ENCODE peak calls at places on chromosome 18, in seven cellular contexts. One of them, this sample, is unnamed.

GRCh38 chr18:65363911-65364632 is 386.7 kb upstream of the CDH7 start:
- DNase-seq in stimulated activated CD4-positive, alpha-beta T cell treated with anti-CD3 and anti-CD28 coated beads, Interleukin-1b, Interleukin-23, amount 100 ng/mL, for 24 hours: no peak
- DNase-seq in NCI-H1436: no peak
- DNase-seq in GM19239: no peak
- DNase-seq in activated T-cell treated with anti-CD3 and anti-CD28 coated beads, Interleukin-2, amount 50 U/mL, for 48 hours: no peak
- DNase-seq in heart left ventricle: no peak
- DNase-seq in pancreas: no peak
- DNase-seq in this sample: no peak

GRCh38 chr18:58965930-58966662 is 101.4 kb downstream of the ZNF532 start:
- DNase-seq in heart left ventricle: no peak
- DNase-seq in stimulated activated CD4-positive, alpha-beta T cell treated with anti-CD3 and anti-CD28 coated beads, Interleukin-1b, Interleukin-23, amount 100 ng/mL, for 24 hours: no peak
- DNase-seq in NCI-H1436: no peak
- DNase-seq in activated T-cell treated with anti-CD3 and anti-CD28 coated beads, Interleukin-2, amount 50 U/mL, for 48 hours: no peak
- DNase-seq in pancreas: no peak
- DNase-seq in GM19239: no peak
- DNase-seq in this sample: no peak

GRCh38 chr18:66560092-66560491 is 43.8 kb downstream of the CDH19 start:
- DNase-seq in GM19239: no peak
- DNase-seq in pancreas: no peak
- DNase-seq in NCI-H1436: peak; percentile 43
- DNase-seq in heart left ventricle: no peak
- DNase-seq in stimulated activated CD4-positive, alpha-beta T cell treated with anti-CD3 and anti-CD28 coated beads, Interleukin-1b, Interleukin-23, amount 100 ng/mL, for 24 hours: no peak
- DNase-seq in activated T-cell treated with anti-CD3 and anti-CD28 coated beads, Interleukin-2, amount 50 U/mL, for 48 hours: no peak
- DNase-seq in this sample: no peak

GRCh38 chr18:79575891-79576685 is 103.5 kb upstream of the CTDP1 start:
- DNase-seq in GM19239: no peak
- DNase-seq in stimulated activated CD4-positive, alpha-beta T cell treated with anti-CD3 and anti-CD28 coated beads, Interleukin-1b, Interleukin-23, amount 100 ng/mL, for 24 hours: no peak
- DNase-seq in activated T-cell treated with anti-CD3 and anti-CD28 coated beads, Interleukin-2, amount 50 U/mL, for 48 hours: no peak
- DNase-seq in NCI-H1436: peak; percentile 28
- DNase-seq in heart left ventricle: peak; percentile 86
- DNase-seq in pancreas: peak; percentile 80
- DNase-seq in this sample: peak; percentile 20

GRCh38 chr18:50886914-50887313 is 8.0 kb downstream of the ME2 start:
- DNase-seq in activated T-cell treated with anti-CD3 and anti-CD28 coated beads, Interleukin-2, amount 50 U/mL, for 48 hours: no peak
- DNase-seq in stimulated activated CD4-positive, alpha-beta T cell treated with anti-CD3 and anti-CD28 coated beads, Interleukin-1b, Interleukin-23, amount 100 ng/mL, for 24 hours: no peak
- DNase-seq in pancreas: no peak
- DNase-seq in heart left ventricle: no peak
- DNase-seq in GM19239: no peak
- DNase-seq in NCI-H1436: no peak
- DNase-seq in this sample: no peak

GRCh38 chr18:12398625-12399024 is 9.1 kb upstream of the PRELID3A start:
- DNase-seq in GM19239: no peak
- DNase-seq in activated T-cell treated with anti-CD3 and anti-CD28 coated beads, Interleukin-2, amount 50 U/mL, for 48 hours: no peak
- DNase-seq in NCI-H1436: no peak
- DNase-seq in stimulated activated CD4-positive, alpha-beta T cell treated with anti-CD3 and anti-CD28 coated beads, Interleukin-1b, Interleukin-23, amount 100 ng/mL, for 24 hours: no peak
- DNase-seq in pancreas: no peak
- DNase-seq in heart left ventricle: no peak
- DNase-seq in this sample: no peak

GRCh38 chr18:63591725-63592124 is 4.6 kb downstream of the SERPINB13 start:
- DNase-seq in NCI-H1436: no peak
- DNase-seq in activated T-cell treated with anti-CD3 and anti-CD28 coated beads, Interleukin-2, amount 50 U/mL, for 48 hours: no peak
- DNase-seq in stimulated activated CD4-positive, alpha-beta T cell treated with anti-CD3 and anti-CD28 coated beads, Interleukin-1b, Interleukin-23, amount 100 ng/mL, for 24 hours: no peak
- DNase-seq in heart left ventricle: no peak
- DNase-seq in GM19239: no peak
- DNase-seq in pancreas: no peak
- DNase-seq in this sample: no peak

GRCh38 chr18:63783394-63783793 is 8.2 kb downstream of the SERPINB7 start:
- DNase-seq in pancreas: no peak
- DNase-seq in heart left ventricle: no peak
- DNase-seq in stimulated activated CD4-positive, alpha-beta T cell treated with anti-CD3 and anti-CD28 coated beads, Interleukin-1b, Interleukin-23, amount 100 ng/mL, for 24 hours: no peak
- DNase-seq in NCI-H1436: no peak
- DNase-seq in activated T-cell treated with anti-CD3 and anti-CD28 coated beads, Interleukin-2, amount 50 U/mL, for 48 hours: no peak
- DNase-seq in GM19239: no peak
- DNase-seq in this sample: no peak

GRCh38 chr18:23650963-23651927 is 11.5 kb downstream of the ANKRD29 start:
- DNase-seq in stimulated activated CD4-positive, alpha-beta T cell treated with anti-CD3 and anti-CD28 coated beads, Interleukin-1b, Interleukin-23, amount 100 ng/mL, for 24 hours: no peak
- DNase-seq in pancreas: no peak
- DNase-seq in NCI-H1436: no peak
- DNase-seq in activated T-cell treated with anti-CD3 and anti-CD28 coated beads, Interleukin-2, amount 50 U/mL, for 48 hours: no peak
- DNase-seq in heart left ventricle: no peak
- DNase-seq in GM19239: no peak
- DNase-seq in this sample: no peak

GRCh38 chr18:75962177-75962576 is 532.9 kb downstream of the ZNF516 start:
- DNase-seq in heart left ventricle: no peak
- DNase-seq in pancreas: no peak
- DNase-seq in GM19239: no peak
- DNase-seq in stimulated activated CD4-positive, alpha-beta T cell treated with anti-CD3 and anti-CD28 coated beads, Interleukin-1b, Interleukin-23, amount 100 ng/mL, for 24 hours: no peak
- DNase-seq in NCI-H1436: no peak
- DNase-seq in activated T-cell treated with anti-CD3 and anti-CD28 coated beads, Interleukin-2, amount 50 U/mL, for 48 hours: no peak
- DNase-seq in this sample: no peak

GRCh38 chr18:28114472-28114871 is 62.5 kb downstream of the CDH2 start:
- DNase-seq in heart left ventricle: no peak
- DNase-seq in activated T-cell treated with anti-CD3 and anti-CD28 coated beads, Interleukin-2, amount 50 U/mL, for 48 hours: no peak
- DNase-seq in pancreas: no peak
- DNase-seq in stimulated activated CD4-positive, alpha-beta T cell treated with anti-CD3 and anti-CD28 coated beads, Interleukin-1b, Interleukin-23, amount 100 ng/mL, for 24 hours: no peak
- DNase-seq in GM19239: no peak
- DNase-seq in NCI-H1436: no peak
- DNase-seq in this sample: no peak

GRCh38 chr18:5970032-5970431 is 74.7 kb upstream of the TMEM200C start:
- DNase-seq in stimulated activated CD4-positive, alpha-beta T cell treated with anti-CD3 and anti-CD28 coated beads, Interleukin-1b, Interleukin-23, amount 100 ng/mL, for 24 hours: no peak
- DNase-seq in activated T-cell treated with anti-CD3 and anti-CD28 coated beads, Interleukin-2, amount 50 U/mL, for 48 hours: no peak
- DNase-seq in GM19239: no peak
- DNase-seq in heart left ventricle: no peak
- DNase-seq in NCI-H1436: no peak
- DNase-seq in pancreas: no peak
- DNase-seq in this sample: no peak

GRCh38 chr18:31427010-31427409 is 20.5 kb upstream of the DSG3 start:
- DNase-seq in stimulated activated CD4-positive, alpha-beta T cell treated with anti-CD3 and anti-CD28 coated beads, Interleukin-1b, Interleukin-23, amount 100 ng/mL, for 24 hours: no peak
- DNase-seq in heart left ventricle: no peak
- DNase-seq in activated T-cell treated with anti-CD3 and anti-CD28 coated beads, Interleukin-2, amount 50 U/mL, for 48 hours: no peak
- DNase-seq in NCI-H1436: no peak
- DNase-seq in pancreas: no peak
- DNase-seq in GM19239: no peak
- DNase-seq in this sample: no peak

GRCh38 chr18:48548404-48548771 is 9.6 kb downstream of the CTIF start:
- DNase-seq in heart left ventricle: peak; percentile 55
- DNase-seq in activated T-cell treated with anti-CD3 and anti-CD28 coated beads, Interleukin-2, amount 50 U/mL, for 48 hours: no peak
- DNase-seq in pancreas: no peak
- DNase-seq in NCI-H1436: no peak
- DNase-seq in stimulated activated CD4-positive, alpha-beta T cell treated with anti-CD3 and anti-CD28 coated beads, Interleukin-1b, Interleukin-23, amount 100 ng/mL, for 24 hours: no peak
- DNase-seq in GM19239: no peak
- DNase-seq in this sample: no peak

GRCh38 chr18:9617006-9617542 is 2.7 kb upstream of the PPP4R1 start:
- DNase-seq in activated T-cell treated with anti-CD3 and anti-CD28 coated beads, Interleukin-2, amount 50 U/mL, for 48 hours: no peak
- DNase-seq in stimulated activated CD4-positive, alpha-beta T cell treated with anti-CD3 and anti-CD28 coated beads, Interleukin-1b, Interleukin-23, amount 100 ng/mL, for 24 hours: no peak
- DNase-seq in NCI-H1436: no peak
- DNase-seq in GM19239: no peak
- DNase-seq in heart left ventricle: no peak
- DNase-seq in pancreas: no peak
- DNase-seq in this sample: no peak

GRCh38 chr18:23977709-23978483 is 36.7 kb upstream of the TTC39C start:
- DNase-seq in activated T-cell treated with anti-CD3 and anti-CD28 coated beads, Interleukin-2, amount 50 U/mL, for 48 hours: no peak
- DNase-seq in pancreas: no peak
- DNase-seq in GM19239: no peak
- DNase-seq in NCI-H1436: no peak
- DNase-seq in heart left ventricle: no peak
- DNase-seq in stimulated activated CD4-positive, alpha-beta T cell treated with anti-CD3 and anti-CD28 coated beads, Interleukin-1b, Interleukin-23, amount 100 ng/mL, for 24 hours: no peak
- DNase-seq in this sample: no peak

GRCh38 chr18:62607708-62608428 is 85.0 kb downstream of the ZCCHC2 start:
- DNase-seq in activated T-cell treated with anti-CD3 and anti-CD28 coated beads, Interleukin-2, amount 50 U/mL, for 48 hours: no peak
- DNase-seq in heart left ventricle: no peak
- DNase-seq in GM19239: no peak
- DNase-seq in stimulated activated CD4-positive, alpha-beta T cell treated with anti-CD3 and anti-CD28 coated beads, Interleukin-1b, Interleukin-23, amount 100 ng/mL, for 24 hours: no peak
- DNase-seq in pancreas: no peak
- DNase-seq in NCI-H1436: no peak
- DNase-seq in this sample: no peak

GRCh38 chr18:27954226-27954625 is 222.7 kb downstream of the CDH2 start:
- DNase-seq in pancreas: no peak
- DNase-seq in stimulated activated CD4-positive, alpha-beta T cell treated with anti-CD3 and anti-CD28 coated beads, Interleukin-1b, Interleukin-23, amount 100 ng/mL, for 24 hours: no peak
- DNase-seq in activated T-cell treated with anti-CD3 and anti-CD28 coated beads, Interleukin-2, amount 50 U/mL, for 48 hours: no peak
- DNase-seq in NCI-H1436: no peak
- DNase-seq in GM19239: no peak
- DNase-seq in heart left ventricle: no peak
- DNase-seq in this sample: no peak

GRCh38 chr18:57833441-57834101 is 30.5 kb upstream of the ATP8B1 start:
- DNase-seq in NCI-H1436: no peak
- DNase-seq in stimulated activated CD4-positive, alpha-beta T cell treated with anti-CD3 and anti-CD28 coated beads, Interleukin-1b, Interleukin-23, amount 100 ng/mL, for 24 hours: no peak
- DNase-seq in heart left ventricle: no peak
- DNase-seq in activated T-cell treated with anti-CD3 and anti-CD28 coated beads, Interleukin-2, amount 50 U/mL, for 48 hours: peak; percentile 36
- DNase-seq in pancreas: peak; percentile 25
- DNase-seq in GM19239: peak; percentile 18
- DNase-seq in this sample: no peak

GRCh38 chr18:31274915-31275314 is 43.0 kb upstream of the DSG1 start:
- DNase-seq in pancreas: peak; percentile 4
- DNase-seq in activated T-cell treated with anti-CD3 and anti-CD28 coated beads, Interleukin-2, amount 50 U/mL, for 48 hours: no peak
- DNase-seq in NCI-H1436: no peak
- DNase-seq in stimulated activated CD4-positive, alpha-beta T cell treated with anti-CD3 and anti-CD28 coated beads, Interleukin-1b, Interleukin-23, amount 100 ng/mL, for 24 hours: no peak
- DNase-seq in heart left ventricle: peak; percentile 72
- DNase-seq in GM19239: no peak
- DNase-seq in this sample: peak; percentile 62

GRCh38 chr18:13067124-13067523 is 76.0 kb downstream of the CEP192 start:
- DNase-seq in activated T-cell treated with anti-CD3 and anti-CD28 coated beads, Interleukin-2, amount 50 U/mL, for 48 hours: no peak
- DNase-seq in stimulated activated CD4-positive, alpha-beta T cell treated with anti-CD3 and anti-CD28 coated beads, Interleukin-1b, Interleukin-23, amount 100 ng/mL, for 24 hours: no peak
- DNase-seq in pancreas: no peak
- DNase-seq in heart left ventricle: no peak
- DNase-seq in NCI-H1436: no peak
- DNase-seq in GM19239: no peak
- DNase-seq in this sample: no peak

GRCh38 chr18:23239350-23239692 is 104.0 kb downstream of the CABLES1 start:
- DNase-seq in stimulated activated CD4-positive, alpha-beta T cell treated with anti-CD3 and anti-CD28 coated beads, Interleukin-1b, Interleukin-23, amount 100 ng/mL, for 24 hours: no peak
- DNase-seq in heart left ventricle: no peak
- DNase-seq in activated T-cell treated with anti-CD3 and anti-CD28 coated beads, Interleukin-2, amount 50 U/mL, for 48 hours: no peak
- DNase-seq in NCI-H1436: no peak
- DNase-seq in pancreas: no peak
- DNase-seq in GM19239: no peak
- DNase-seq in this sample: no peak